ENCODE peak calls at places on chromosome 14, in eight cellular contexts. One of them, this sample, is unnamed.

GRCh38 chr14:33931439-33931838 is 19.4 kb downstream of the EGLN3 start:
- DNase-seq in MM.1S: no peak
- DNase-seq in Calu3: no peak
- DNase-seq in neural crest cell: no peak
- DNase-seq in AG09309: no peak
- DNase-seq in tibial artery: no peak
- DNase-seq in mammary epithelial cell: peak
- DNase-seq in fibroblast of mammary gland: no peak
- DNase-seq in this sample: no peak

GRCh38 chr14:73188501-73188903 is 48.8 kb upstream of the PAPLN start:
- DNase-seq in MM.1S: no peak
- DNase-seq in Calu3: no peak
- DNase-seq in neural crest cell: no peak
- DNase-seq in AG09309: peak
- DNase-seq in tibial artery: no peak
- DNase-seq in mammary epithelial cell: peak
- DNase-seq in fibroblast of mammary gland: peak
- DNase-seq in this sample: no peak

GRCh38 chr14:73243341-73243740 is 6.0 kb downstream of the PAPLN start:
- DNase-seq in MM.1S: no peak
- DNase-seq in Calu3: no peak
- DNase-seq in neural crest cell: no peak
- DNase-seq in AG09309: no peak
- DNase-seq in tibial artery: no peak
- DNase-seq in mammary epithelial cell: no peak
- DNase-seq in fibroblast of mammary gland: no peak
- DNase-seq in this sample: no peak

GRCh38 chr14:72741836-72742681 is 151.8 kb downstream of the DPF3 start:
- DNase-seq in MM.1S: no peak
- DNase-seq in Calu3: no peak
- DNase-seq in neural crest cell: no peak
- DNase-seq in AG09309: no peak
- DNase-seq in tibial artery: no peak
- DNase-seq in mammary epithelial cell: no peak
- DNase-seq in fibroblast of mammary gland: no peak
- DNase-seq in this sample: no peak

GRCh38 chr14:75342762-75343599 is 64.4 kb downstream of the FOS start:
- DNase-seq in MM.1S: no peak
- DNase-seq in Calu3: no peak
- DNase-seq in neural crest cell: no peak
- DNase-seq in AG09309: no peak
- DNase-seq in tibial artery: no peak
- DNase-seq in mammary epithelial cell: no peak
- DNase-seq in fibroblast of mammary gland: no peak
- DNase-seq in this sample: no peak

GRCh38 chr14:24114536-24115450 is at the start of the genes DCAF11 and NRL:
- DNase-seq in MM.1S: peak
- DNase-seq in Calu3: peak
- DNase-seq in neural crest cell: peak
- DNase-seq in AG09309: peak
- DNase-seq in tibial artery: peak
- DNase-seq in mammary epithelial cell: peak
- DNase-seq in fibroblast of mammary gland: peak
- DNase-seq in this sample: peak

GRCh38 chr14:93655078-93655750 is 133.1 kb downstream of the PRIMA1 start:
- DNase-seq in MM.1S: peak
- DNase-seq in Calu3: peak
- DNase-seq in neural crest cell: peak
- DNase-seq in AG09309: peak
- DNase-seq in tibial artery: no peak
- DNase-seq in mammary epithelial cell: peak
- DNase-seq in fibroblast of mammary gland: peak
- DNase-seq in this sample: peak

GRCh38 chr14:23154876-23155587 is 28.4 kb downstream of the SLC7A8 start:
- DNase-seq in MM.1S: no peak
- DNase-seq in Calu3: no peak
- DNase-seq in neural crest cell: no peak
- DNase-seq in AG09309: peak
- DNase-seq in tibial artery: peak
- DNase-seq in mammary epithelial cell: peak
- DNase-seq in fibroblast of mammary gland: peak
- DNase-seq in this sample: no peak

GRCh38 chr14:69154779-69155178 is 1.9 kb upstream of the DCAF5 start:
- DNase-seq in MM.1S: no peak
- DNase-seq in Calu3: no peak
- DNase-seq in neural crest cell: peak
- DNase-seq in AG09309: no peak
- DNase-seq in tibial artery: no peak
- DNase-seq in mammary epithelial cell: no peak
- DNase-seq in fibroblast of mammary gland: no peak
- DNase-seq in this sample: no peak

GRCh38 chr14:103346286-103346685 is 12.2 kb downstream of the EIF5 start:
- DNase-seq in MM.1S: no peak
- DNase-seq in Calu3: no peak
- DNase-seq in neural crest cell: no peak
- DNase-seq in AG09309: no peak
- DNase-seq in tibial artery: no peak
- DNase-seq in mammary epithelial cell: no peak
- DNase-seq in fibroblast of mammary gland: peak
- DNase-seq in this sample: no peak

GRCh38 chr14:37650356-37651037 is 55.1 kb downstream of the TTC6 start:
- DNase-seq in MM.1S: no peak
- DNase-seq in Calu3: no peak
- DNase-seq in neural crest cell: no peak
- DNase-seq in AG09309: no peak
- DNase-seq in tibial artery: no peak
- DNase-seq in mammary epithelial cell: no peak
- DNase-seq in fibroblast of mammary gland: no peak
- DNase-seq in this sample: no peak

GRCh38 chr14:72172075-72172474 is 239.8 kb downstream of the RGS6 start:
- DNase-seq in MM.1S: no peak
- DNase-seq in Calu3: no peak
- DNase-seq in neural crest cell: no peak
- DNase-seq in AG09309: no peak
- DNase-seq in tibial artery: no peak
- DNase-seq in mammary epithelial cell: no peak
- DNase-seq in fibroblast of mammary gland: no peak
- DNase-seq in this sample: no peak

GRCh38 chr14:55864890-55865655 is 253.1 kb upstream of the PELI2 start:
- DNase-seq in MM.1S: peak
- DNase-seq in Calu3: no peak
- DNase-seq in neural crest cell: no peak
- DNase-seq in AG09309: no peak
- DNase-seq in tibial artery: no peak
- DNase-seq in mammary epithelial cell: no peak
- DNase-seq in fibroblast of mammary gland: no peak
- DNase-seq in this sample: no peak

GRCh38 chr14:100135784-100136183 is 23.7 kb downstream of the DEGS2 start:
- DNase-seq in MM.1S: no peak
- DNase-seq in Calu3: no peak
- DNase-seq in neural crest cell: no peak
- DNase-seq in AG09309: no peak
- DNase-seq in tibial artery: no peak
- DNase-seq in mammary epithelial cell: no peak
- DNase-seq in fibroblast of mammary gland: no peak
- DNase-seq in this sample: no peak
- TF ChIP-seq CTCF in MM.1S: no peak
- TF ChIP-seq CTCF in Calu3: no peak
- TF ChIP-seq CTCF in neural crest cell: no peak
- TF ChIP-seq CTCF in AG09309: no peak
- TF ChIP-seq CTCF in tibial artery: no peak
- TF ChIP-seq CTCF in mammary epithelial cell: no peak
- TF ChIP-seq CTCF in fibroblast of mammary gland: no peak
- TF ChIP-seq CTCF in this sample: no peak

GRCh38 chr14:43503508-43503907 is 1003.6 kb downstream of the FSCB start:
- DNase-seq in MM.1S: peak
- DNase-seq in Calu3: no peak
- DNase-seq in neural crest cell: no peak
- DNase-seq in AG09309: no peak
- DNase-seq in tibial artery: no peak
- DNase-seq in mammary epithelial cell: no peak
- DNase-seq in fibroblast of mammary gland: no peak
- DNase-seq in this sample: no peak
- TF ChIP-seq CTCF in MM.1S: peak
- TF ChIP-seq CTCF in Calu3: no peak
- TF ChIP-seq CTCF in neural crest cell: no peak
- TF ChIP-seq CTCF in AG09309: no peak
- TF ChIP-seq CTCF in tibial artery: no peak
- TF ChIP-seq CTCF in mammary epithelial cell: peak
- TF ChIP-seq CTCF in fibroblast of mammary gland: no peak
- TF ChIP-seq CTCF in this sample: no peak

GRCh38 chr14:67335781-67336180 is 23.8 kb downstream of the ATP6V1D start:
- DNase-seq in MM.1S: no peak
- DNase-seq in Calu3: peak
- DNase-seq in neural crest cell: peak
- DNase-seq in AG09309: no peak
- DNase-seq in tibial artery: no peak
- DNase-seq in mammary epithelial cell: no peak
- DNase-seq in fibroblast of mammary gland: peak
- DNase-seq in this sample: no peak
- TF ChIP-seq CTCF in MM.1S: peak
- TF ChIP-seq CTCF in Calu3: no peak
- TF ChIP-seq CTCF in neural crest cell: peak
- TF ChIP-seq CTCF in AG09309: peak
- TF ChIP-seq CTCF in tibial artery: no peak
- TF ChIP-seq CTCF in mammary epithelial cell: peak
- TF ChIP-seq CTCF in fibroblast of mammary gland: peak
- TF ChIP-seq CTCF in this sample: peak

GRCh38 chr14:58637391-58638230 is at the start of gene DACT1:
- DNase-seq in MM.1S: peak
- DNase-seq in Calu3: peak
- DNase-seq in neural crest cell: peak
- DNase-seq in AG09309: peak
- DNase-seq in tibial artery: peak
- DNase-seq in mammary epithelial cell: no peak
- DNase-seq in fibroblast of mammary gland: peak
- DNase-seq in this sample: peak
- TF ChIP-seq CTCF in MM.1S: no peak
- TF ChIP-seq CTCF in Calu3: no peak
- TF ChIP-seq CTCF in neural crest cell: no peak
- TF ChIP-seq CTCF in AG09309: no peak
- TF ChIP-seq CTCF in tibial artery: peak
- TF ChIP-seq CTCF in mammary epithelial cell: no peak
- TF ChIP-seq CTCF in fibroblast of mammary gland: no peak
- TF ChIP-seq CTCF in this sample: no peak

GRCh38 chr14:32077081-32078029 is at the start of gene ARHGAP5:
- DNase-seq in MM.1S: peak
- DNase-seq in Calu3: peak
- DNase-seq in neural crest cell: peak
- DNase-seq in AG09309: no peak
- DNase-seq in tibial artery: peak
- DNase-seq in mammary epithelial cell: no peak
- DNase-seq in fibroblast of mammary gland: peak
- DNase-seq in this sample: peak
- TF ChIP-seq CTCF in MM.1S: no peak
- TF ChIP-seq CTCF in Calu3: no peak
- TF ChIP-seq CTCF in neural crest cell: peak
- TF ChIP-seq CTCF in AG09309: no peak
- TF ChIP-seq CTCF in tibial artery: peak
- TF ChIP-seq CTCF in mammary epithelial cell: no peak
- TF ChIP-seq CTCF in fibroblast of mammary gland: no peak
- TF ChIP-seq CTCF in this sample: no peak

DNA sequence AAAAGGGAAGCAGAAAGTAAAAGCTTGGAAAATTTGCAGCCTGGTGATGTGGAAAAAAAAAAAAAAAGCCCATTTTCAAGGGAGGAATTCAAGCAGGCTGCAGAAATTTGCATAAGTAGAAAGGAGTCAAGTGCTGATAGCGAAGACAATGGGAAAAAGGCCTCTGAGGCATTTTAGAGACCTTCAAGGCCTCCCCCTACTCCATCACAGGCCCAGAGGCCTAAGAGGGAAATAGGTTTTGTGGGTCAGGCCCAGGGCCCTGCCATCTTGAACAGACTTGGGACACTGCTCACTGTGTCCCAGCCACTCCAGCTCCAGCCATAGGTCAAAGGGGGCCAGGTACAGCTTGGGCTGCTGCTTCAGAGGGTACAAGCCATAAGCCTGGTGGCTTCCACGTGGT is 13.8 kb upstream of the PRKD1 start:
- DNase-seq in MM.1S: no peak
- DNase-seq in Calu3: no peak
- DNase-seq in neural crest cell: no peak
- DNase-seq in AG09309: no peak
- DNase-seq in tibial artery: no peak
- DNase-seq in mammary epithelial cell: no peak
- DNase-seq in fibroblast of mammary gland: no peak
- DNase-seq in this sample: no peak
- TF ChIP-seq CTCF in MM.1S: no peak
- TF ChIP-seq CTCF in Calu3: no peak
- TF ChIP-seq CTCF in neural crest cell: no peak
- TF ChIP-seq CTCF in AG09309: no peak
- TF ChIP-seq CTCF in tibial artery: no peak
- TF ChIP-seq CTCF in mammary epithelial cell: no peak
- TF ChIP-seq CTCF in fibroblast of mammary gland: no peak
- TF ChIP-seq CTCF in this sample: no peak

This sample was measured in GM13977.